ENCODE peak calls at places on chromosomes 12 and 14, in five cellular contexts. Y, D, E, R and H are unnamed samples.

GRCh38 chr12:104201238-104202001 is 14.2 kb upstream of the TXNRD1 start:
- DNase-seq in Y (peak), D (peak), E (peak), R (peak), H (peak)

GRCh38 chr12:101521136-101521535 is 46.0 kb downstream of the SPIC start:
- DNase-seq in Y (no peak), D (no peak), E (no peak), R (no peak), H (no peak)

GRCh38 chr14:51680031-51680430 is 28.3 kb downstream of the FRMD6 start:
- DNase-seq in Y (no peak), D (no peak), E (no peak), R (no peak), H (no peak)

GRCh38 chr14:104978774-104979691 is 859 bp upstream of the AHNAK2 start:
- DNase-seq in Y (no peak), D (no peak), E (no peak), R (no peak), H (no peak)

GRCh38 chr14:28308727-28309126 is 457.9 kb upstream of the FOXG1 start:
- DNase-seq in Y (no peak), D (no peak), E (no peak), R (peak), H (no peak)

GRCh38 chr12:87809916-87810315 is 219.3 kb downstream of the C12orf50 start:
- DNase-seq in Y (no peak), D (no peak), E (no peak), R (no peak), H (no peak)

GRCh38 chr12:91019455-91019854 is 14.7 kb upstream of the EPYC start:
- DNase-seq in Y (no peak), D (no peak), E (no peak), R (no peak), H (no peak)

GRCh38 chr14:22493143-22493542 is 95.9 kb downstream of the DAD1 start:
- DNase-seq in Y (no peak), D (no peak), E (no peak), R (no peak), H (no peak)

GRCh38 chr12:25556136-25556535 is 3.1 kb upstream of the LMNTD1 start:
- DNase-seq in Y (no peak), D (no peak), E (no peak), R (no peak), H (no peak)

GRCh38 chr12:106764738-106765137 is 9.7 kb upstream of the RIC8B start:
- DNase-seq in Y (no peak), D (peak), E (no peak), R (no peak), H (no peak)

GRCh38 chr12:52867636-52868035 is 18.8 kb upstream of the KRT78 start:
- DNase-seq in Y (no peak), D (no peak), E (no peak), R (peak), H (no peak)

GRCh38 chr12:131572626-131573025 is 138.3 kb upstream of the SFSWAP start:
- DNase-seq in Y (no peak), D (no peak), E (no peak), R (no peak), H (no peak)

GRCh38 chr14:100304825-100305445 is 1.3 kb downstream of the SLC25A29 start:
- DNase-seq in Y (no peak), D (peak), E (no peak), R (peak), H (no peak)

GRCh38 chr12:106152334-106152733 is 13.6 kb upstream of the NUAK1 start:
- DNase-seq in Y (no peak), D (no peak), E (no peak), R (no peak), H (no peak)

GRCh38 chr12:7989827-7990491 is 42.6 kb upstream of the FOXJ2 start:
- DNase-seq in Y (no peak), D (no peak), E (peak), R (no peak), H (peak)

GRCh38 chr12:58950739-58951100 is 30.4 kb upstream of the LRIG3 start:
- DNase-seq in Y (no peak), D (no peak), E (no peak), R (peak), H (no peak)

GRCh38 chr12:124391340-124392261 is 96.7 kb downstream of the RFLNA start:
- DNase-seq in Y (no peak), D (peak), E (peak), R (peak), H (peak)

GRCh38 chr14:22315336-22315735 is 273.7 kb downstream of the DAD1 start:
- DNase-seq in Y (no peak), D (no peak), E (no peak), R (no peak), H (no peak)

GRCh38 chr12:72612171-72612570 is 340.0 kb downstream of the TRHDE start:
- DNase-seq in Y (no peak), D (no peak), E (no peak), R (no peak), H (no peak)

GRCh38 chr14:105143451-105144230 is 24.9 kb downstream of the JAG2 start:
- DNase-seq in Y (no peak), D (no peak), E (no peak), R (no peak), H (no peak)

GRCh38 chr14:81303258-81303935 is 82.6 kb upstream of the GTF2A1 start:
- DNase-seq in Y (no peak), D (no peak), E (no peak), R (peak), H (no peak)